ENCODE peak calls at places on chromosomes 1 and 21, in four cellular contexts. S, F, Q and J are unnamed samples.

GRCh38 chr21:32613436-32614043 is 1.4 kb upstream of the CFAP298 start:
- DNase-seq in F (no peak), S (no peak), Q (no peak), J (no peak)

GRCh38 chr1:7264101-7264500 is 478.8 kb downstream of the CAMTA1 start:
- DNase-seq in F (no peak), Q (no peak), S (no peak), J (no peak)

GRCh38 chr1:41955461-41956159 is 36.9 kb upstream of the HIVEP3 start:
- DNase-seq in Q (no peak), F (peak), S (no peak), J (no peak)

GRCh38 chr21:39033878-39034589 is 149.2 kb downstream of the PSMG1 start:
- DNase-seq in S (no peak), Q (no peak), F (no peak), J (no peak)

GRCh38 chr1:161189036-161189435 is 9.8 kb downstream of the ADAMTS4 start:
- DNase-seq in F (no peak), Q (no peak), S (peak), J (no peak)

GRCh38 chr21:37769656-37770055 is 146.6 kb downstream of the KCNJ6 start:
- DNase-seq in Q (no peak), S (no peak), F (no peak), J (no peak)

GRCh38 chr1:248421384-248421783 is 18.5 kb downstream of the OR2T1 start:
- DNase-seq in F (peak), S (no peak), Q (no peak), J (no peak)

GRCh38 chr1:9028921-9029715 is 2.9 kb upstream of the SLC2A7 start:
- DNase-seq in Q (no peak), F (no peak), S (no peak), J (no peak)

GRCh38 chr1:204445860-204446412 is 34.3 kb upstream of the PPP1R15B start:
- DNase-seq in F (peak), Q (peak), S (no peak), J (no peak)

GRCh38 chr21:44496196-44496899 is 41.0 kb downstream of the LRRC3 start:
- DNase-seq in F (no peak), S (no peak), Q (no peak), J (no peak)

GRCh38 chr21:43866659-43867331 is 1.8 kb downstream of the AGPAT3 start:
- DNase-seq in Q (no peak), S (no peak), F (no peak), J (no peak)

GRCh38 chr1:43205671-43206070 is 33.5 kb downstream of the CFAP57 start:
- DNase-seq in S (no peak), Q (no peak), F (no peak), J (no peak)

GRCh38 chr1:214146523-214146922 is 134.4 kb upstream of the SMYD2 start:
- DNase-seq in Q (no peak), F (no peak), S (no peak), J (no peak)

GRCh38 chr1:201536542-201536941 is 2.4 kb upstream of the NAV1 start:
- DNase-seq in S (peak), Q (no peak), F (no peak), J (peak)

GRCh38 chr21:33025471-33026298 is at the start of gene OLIG2:
- DNase-seq in F (no peak), Q (peak), S (no peak), J (no peak)

GRCh38 chr1:81452693-81453344 is 347.9 kb upstream of the ADGRL2 start:
- DNase-seq in S (no peak), Q (no peak), F (no peak), J (no peak)

GRCh38 chr1:158013840-158014520 is 20.5 kb downstream of the KIRREL1 start:
- DNase-seq in S (no peak), F (no peak), Q (no peak), J (no peak)

GRCh38 chr1:78547081-78547480 is 56.3 kb downstream of the PTGFR start:
- DNase-seq in S (no peak), F (no peak), Q (no peak), J (no peak)

GRCh38 chr1:239574112-239574511 is 187.7 kb downstream of the CHRM3 start:
- DNase-seq in Q (no peak), F (no peak), S (no peak), J (no peak)

GRCh38 chr1:9689011-9689706 is 37.6 kb downstream of the PIK3CD start:
- DNase-seq in F (peak), Q (peak), S (peak), J (peak)

GRCh38 chr1:8332806-8333205 is 14.9 kb downstream of the SLC45A1 start:
- DNase-seq in S (no peak), F (no peak), Q (no peak), J (no peak)

GRCh38 chr1:80218112-80218511 is 1211.6 kb upstream of the ADGRL4 start:
- DNase-seq in F (no peak), S (no peak), Q (peak), J (no peak)

GRCh38 chr1:84550826-84551225 is 23.4 kb downstream of the CTBS start:
- DNase-seq in F (no peak), Q (no peak), S (no peak), J (no peak)

GRCh38 chr1:109314805-109315204 is 8.0 kb upstream of the MYBPHL start:
- DNase-seq in S (no peak), F (no peak), Q (no peak), J (no peak)

GRCh38 chr1:167517535-167518330 is 596 bp downstream of the CD247 start:
- DNase-seq in Q (no peak), F (peak), S (no peak), J (no peak)

GRCh38 chr1:89942825-89943658 is 51.9 kb upstream of the ZNF326 start:
- DNase-seq in F (no peak), S (no peak), Q (peak), J (no peak)

GRCh38 chr1:216461466-216461865 is 38.2 kb upstream of the USH2A start:
- DNase-seq in F (no peak), S (no peak), Q (no peak), J (no peak)

GRCh38 chr21:18521204-18521603 is 117.6 kb upstream of the TMPRSS15 start:
- DNase-seq in F (no peak), Q (no peak), S (no peak), J (no peak)

DNA sequence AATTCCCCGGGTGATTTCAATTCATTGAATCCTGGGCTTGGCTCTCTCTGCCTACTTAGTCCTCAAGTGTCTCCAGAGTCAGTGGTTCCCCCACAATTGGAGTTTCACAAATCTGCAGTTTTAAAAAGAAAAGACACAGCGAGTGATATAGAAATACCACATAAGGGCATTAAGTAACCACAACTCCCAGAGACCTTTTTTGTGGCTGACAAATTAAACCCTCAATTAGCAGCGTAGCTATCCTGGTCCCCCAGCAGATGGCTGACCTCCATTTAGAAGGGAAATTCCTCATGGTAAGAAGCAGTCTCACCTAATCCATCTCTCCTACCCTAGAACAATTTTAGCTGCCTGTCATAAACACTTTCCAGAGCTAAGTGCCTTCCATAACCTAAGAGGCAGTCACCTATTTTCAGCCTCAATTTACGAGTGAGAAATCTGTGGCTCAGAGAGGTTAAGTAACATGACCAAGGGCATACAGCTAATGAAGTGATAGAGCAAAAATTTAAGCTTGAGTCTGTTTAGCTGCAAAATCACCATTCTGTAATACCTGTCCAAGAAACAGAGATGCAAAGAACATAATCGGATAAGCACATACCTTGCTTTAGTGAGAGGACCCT is 56.0 kb upstream of the NBPF3 start:
- DNase-seq in Q (no peak), S (no peak), F (no peak), J (no peak)
- TF ChIP-seq CTCF in Q (no peak), S (no peak), F (no peak), J (no peak)

DNA sequence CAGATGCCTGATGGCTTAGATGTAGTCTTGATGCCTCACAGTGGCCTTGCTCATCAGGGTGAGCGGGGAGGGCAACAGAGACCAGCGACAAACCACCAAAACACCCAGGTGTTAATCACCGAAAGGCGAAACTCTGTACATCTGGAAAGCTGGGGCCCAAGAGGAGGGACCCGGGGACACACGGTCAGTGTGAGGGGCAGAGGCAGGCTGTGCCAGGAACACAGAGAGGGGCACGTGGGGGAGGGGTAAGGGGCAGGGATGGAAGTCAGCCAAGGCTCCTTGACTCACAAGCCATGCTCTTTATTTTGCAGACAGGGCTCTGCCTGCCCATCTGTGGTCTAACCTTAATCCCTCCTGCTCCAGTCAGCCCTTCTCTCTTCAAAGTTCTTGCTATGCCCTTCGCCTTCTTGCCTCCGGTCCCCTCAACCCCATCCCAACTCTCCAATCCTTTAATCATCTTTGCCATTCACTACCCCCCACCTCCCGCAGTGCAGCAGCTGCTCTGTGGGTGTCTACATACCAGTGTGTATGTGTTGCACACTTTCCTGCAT is 4.3 kb downstream of the MEF2D start:
- DNase-seq in F (no peak), S (peak), Q (no peak), J (no peak)
- H3K27ac ChIP-seq in F (no peak), S (peak), Q (no peak), J (peak)

GRCh38 chr1:59006309-59006698 is 222.5 kb upstream of the JUN start:
- DNase-seq in S (no peak), F (no peak), Q (no peak), J (peak)

GRCh38 chr1:59007429-59007819 is 223.6 kb upstream of the JUN start:
- DNase-seq in F (no peak), S (no peak), Q (no peak), J (no peak)

GRCh38 chr1:59007820-59008598 is 224.2 kb upstream of the JUN start:
- DNase-seq in S (no peak), Q (no peak), F (no peak), J (peak)

GRCh38 chr1:59006932-59007331 is 223.1 kb upstream of the JUN start:
- DNase-seq in Q (no peak), S (no peak), F (no peak), J (peak)

DNA sequence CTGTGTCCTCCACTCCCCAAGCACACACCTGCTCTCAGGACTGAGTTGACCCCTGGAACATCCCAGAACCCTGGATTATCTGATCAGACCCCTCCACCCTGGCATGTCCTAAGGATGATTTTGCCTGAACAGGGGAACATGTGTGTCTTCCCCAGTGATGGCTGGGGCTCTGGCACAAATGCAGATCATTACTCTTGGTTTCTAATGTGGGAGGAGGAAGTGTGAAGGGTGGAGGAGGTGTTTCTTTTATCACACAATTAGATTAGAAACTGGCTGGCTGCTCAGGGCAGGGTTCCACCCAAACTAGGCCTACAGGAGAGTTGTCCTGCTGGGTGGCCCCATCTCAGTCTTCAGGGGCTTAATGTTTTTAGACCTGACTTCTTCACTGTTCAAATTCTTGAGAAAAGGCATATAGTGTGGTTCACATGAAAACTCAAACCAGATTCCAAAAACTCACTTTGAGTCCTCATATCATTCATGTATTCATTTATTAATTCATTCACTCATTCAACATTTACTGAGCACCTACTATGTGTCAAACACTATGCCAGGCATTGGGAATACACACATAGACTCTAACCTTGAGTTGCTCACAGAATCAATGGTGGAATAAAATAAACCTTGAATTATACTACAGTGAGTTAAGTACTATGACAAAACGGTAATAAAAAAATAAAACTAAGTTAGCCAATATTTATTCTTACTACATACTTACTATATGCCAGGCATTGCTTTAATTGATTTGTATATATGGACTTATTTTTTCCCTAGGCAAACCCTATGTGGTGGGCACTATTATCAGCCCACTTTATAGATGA is 221.9 kb upstream of the JUN start:
- DNase-seq in Q (no peak), F (no peak), S (no peak), J (peak)
- H3K4me3 ChIP-seq in Q (no peak), F (no peak), S (no peak), J (no peak)

GRCh38 chr1:169809370-169810095 is 14.8 kb upstream of the METTL18 start:
- DNase-seq in S (no peak), Q (peak), F (no peak), J (no peak)
- TF ChIP-seq CTCF in S (peak), Q (peak), F (peak), J (no peak)

DNA sequence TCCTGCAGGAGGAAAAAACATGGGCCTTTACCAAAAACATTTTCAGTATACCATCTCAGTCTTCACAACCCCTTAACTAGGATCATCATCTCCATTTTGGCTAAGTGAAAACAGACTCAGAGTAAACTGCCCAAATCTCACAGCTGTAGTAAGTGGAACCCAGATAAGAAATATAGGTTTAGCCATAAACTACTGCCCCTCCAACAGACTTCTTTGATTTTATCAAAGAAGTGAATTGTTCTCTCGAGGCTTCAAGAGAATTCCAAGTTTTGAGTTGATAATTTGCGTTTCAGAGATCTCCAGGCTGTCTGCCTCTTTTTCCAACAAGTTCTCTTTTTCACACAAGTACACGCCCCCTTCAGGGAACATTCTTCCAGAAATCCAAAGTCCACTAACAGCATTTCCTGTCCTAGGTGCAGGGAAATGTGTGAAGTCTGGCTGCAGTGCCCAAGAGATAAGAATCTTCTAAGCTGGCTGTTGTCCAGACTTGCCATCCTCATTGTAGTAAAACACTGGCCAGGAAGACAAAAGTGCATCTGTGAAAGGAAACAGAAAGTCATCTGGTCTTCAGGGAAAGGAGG is 30.8 kb downstream of the RNF19B start:
- DNase-seq in Q (peak), F (no peak), S (no peak), J (no peak)
- H3K27ac ChIP-seq in Q (peak), F (no peak), S (peak), J (no peak)

DNA sequence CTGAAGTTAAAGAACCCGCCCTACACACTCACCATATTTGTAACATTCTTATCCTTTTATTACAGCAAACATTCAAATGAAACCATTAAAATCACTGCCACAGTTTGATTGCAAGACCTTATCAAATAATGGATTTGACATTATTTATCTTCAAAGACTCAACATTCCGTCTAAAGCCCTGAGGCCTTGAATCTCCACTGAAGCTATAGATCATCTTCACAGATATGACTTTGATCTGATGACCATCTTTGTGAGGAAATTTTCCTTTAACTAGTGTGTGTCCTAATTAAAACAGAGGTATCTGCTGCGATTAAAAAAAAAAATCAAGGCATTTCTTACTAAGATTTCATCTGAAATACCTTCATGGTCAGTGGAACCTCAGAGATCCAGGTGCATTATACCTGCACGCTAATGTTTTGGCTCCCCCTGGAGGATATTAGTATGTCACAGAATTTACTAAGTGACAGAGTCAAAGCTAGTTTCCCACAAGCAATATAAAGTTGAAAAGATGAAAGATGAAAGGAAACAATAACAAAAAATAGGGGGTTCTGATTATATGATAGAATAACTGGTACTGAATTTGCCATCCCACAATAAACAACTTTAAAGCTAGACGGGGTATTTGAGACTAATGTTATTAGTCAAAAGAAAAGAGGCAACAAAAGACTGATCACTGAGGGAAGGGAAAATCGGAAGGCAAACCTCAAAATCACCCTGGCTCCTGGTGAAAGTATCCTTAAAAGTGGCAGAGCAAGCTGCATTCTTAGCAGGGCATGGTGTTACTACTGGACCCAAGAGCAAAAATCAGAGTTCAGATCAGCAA is 923.4 kb downstream of the NCAM2 start:
- DNase-seq in Q (peak), S (no peak), F (no peak), J (no peak)
- H3K4me3 ChIP-seq in Q (no peak), S (no peak), F (no peak), J (no peak)

GRCh38 chr1:10830961-10831669 is 34.7 kb upstream of the CASZ1 start:
- DNase-seq in F (no peak), Q (no peak), S (no peak), J (no peak)
- TF ChIP-seq CTCF in F (no peak), Q (no peak), S (no peak), J (no peak)

DNA sequence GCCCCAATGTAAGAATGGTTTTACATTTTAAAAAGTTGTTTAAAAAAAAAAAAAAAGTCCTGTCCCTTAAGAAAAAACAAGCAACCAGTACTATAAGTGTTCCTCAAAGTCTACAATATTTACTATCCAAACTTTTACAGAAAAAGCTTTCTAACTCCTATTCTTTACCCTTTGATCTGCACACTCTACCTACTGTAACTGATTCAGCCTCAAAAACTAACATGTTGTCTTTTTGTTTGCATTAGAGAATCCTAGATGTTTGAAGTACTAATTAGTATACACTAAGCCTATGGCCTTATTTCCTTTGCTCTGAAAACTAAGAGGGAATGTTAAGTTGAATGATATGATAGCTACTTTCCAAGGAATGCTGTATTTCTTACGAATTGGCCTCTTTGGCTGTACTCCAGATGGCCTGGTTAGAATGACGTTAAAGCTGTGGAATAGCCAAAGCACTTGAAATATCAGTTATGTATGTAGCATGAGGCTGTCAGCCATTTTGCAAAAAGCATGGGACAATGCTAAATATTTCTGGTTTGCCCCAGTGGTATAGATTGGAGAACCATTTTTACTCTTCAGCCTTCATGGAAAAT is 234.8 kb downstream of the GPR52 start:
- DNase-seq in Q (no peak), S (no peak), F (no peak), J (no peak)
- H3K27ac ChIP-seq in Q (peak), S (no peak), F (no peak), J (no peak)

DNA sequence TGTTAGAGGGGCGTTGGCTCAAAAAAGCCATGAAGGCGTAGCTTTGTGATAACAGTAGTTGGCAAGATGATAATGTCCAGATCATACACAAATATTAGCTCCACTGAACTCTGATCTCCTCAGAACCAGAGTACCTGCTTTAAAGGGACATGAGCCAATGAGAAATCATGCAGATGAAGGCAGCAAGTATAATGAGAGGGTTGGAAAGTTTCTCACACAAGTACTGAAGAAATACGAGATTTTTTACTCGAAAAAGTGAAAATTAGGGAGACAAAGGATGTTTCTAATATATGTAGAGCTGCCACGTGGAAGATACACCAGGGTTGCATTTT is 5.6 kb upstream of the ATP1B1 start:
- DNase-seq in S (no peak), F (no peak), Q (no peak), J (no peak)
- H3K4me3 ChIP-seq in S (no peak), F (no peak), Q (no peak), J (no peak)

GRCh38 chr1:101438359-101438758 is 201.5 kb downstream of the S1PR1 start:
- DNase-seq in S (no peak), Q (no peak), F (peak), J (no peak)
- TF ChIP-seq CTCF in S (no peak), Q (peak), F (peak), J (no peak)